ENCODE peak calls at places on chromosome 21, in nine cellular contexts. N is IMR-90, P is cardiac fibroblast, I is choroid plexus epithelial cell, L is MM.1S, B is lower lobe of right lung, C is right atrium auricular region, T is spleen, R is tibial nerve. X is an unnamed sample.

GRCh38 chr21:20451051-20451450 is 547.2 kb upstream of the NCAM2 start:
- DNase-seq in N (no peak), P (no peak), I (peak), L (no peak), B (no peak), C (no peak), T (no peak), R (no peak), X (no peak)

GRCh38 chr21:42258885-42259407 is 40.0 kb downstream of the ABCG1 start:
- DNase-seq in N (no peak), P (no peak), I (no peak), L (no peak), B (no peak), C (no peak), T (no peak), R (no peak), X (no peak)

GRCh38 chr21:42721341-42721824 is 68.0 kb downstream of the PDE9A start:
- DNase-seq in N (no peak), P (peak), I (no peak), L (no peak), B (no peak), C (no peak), T (no peak), R (peak), X (no peak)

GRCh38 chr21:41369105-41369914 is 7.5 kb downstream of the MX2 start:
- DNase-seq in N (no peak), P (peak), I (peak), L (no peak), B (peak), C (no peak), T (peak), R (peak), X (peak)

GRCh38 chr21:42227909-42228708 is 9.2 kb downstream of the ABCG1 start:
- DNase-seq in N (peak), P (peak), I (peak), L (peak), B (peak), C (peak), T (peak), R (peak), X (peak)

GRCh38 chr21:27403011-27403410 is 436.1 kb upstream of the ADAMTS5 start:
- DNase-seq in N (no peak), P (no peak), I (no peak), L (no peak), B (no peak), C (no peak), T (no peak), R (no peak), X (no peak)

GRCh38 chr21:15592271-15592860 is 137.4 kb upstream of the USP25 start:
- DNase-seq in N (peak), P (peak), I (peak), L (peak), B (no peak), C (no peak), T (no peak), R (peak), X (peak)

GRCh38 chr21:44423941-44424607 is 31.2 kb upstream of the LRRC3 start:
- DNase-seq in N (no peak), P (no peak), I (no peak), L (no peak), B (no peak), C (no peak), T (peak), R (no peak), X (no peak)

GRCh38 chr21:46661211-46661625 is 25.7 kb downstream of the PRMT2 start:
- DNase-seq in N (peak), P (peak), I (peak), L (peak), B (peak), C (no peak), T (no peak), R (peak), X (peak)

GRCh38 chr21:42906222-42906621 is 13.1 kb downstream of the NDUFV3 start:
- DNase-seq in N (no peak), P (no peak), I (no peak), L (no peak), B (no peak), C (no peak), T (no peak), R (no peak), X (no peak)

GRCh38 chr21:44049606-44050005 is 37.5 kb downstream of the TRAPPC10 start:
- DNase-seq in N (no peak), P (no peak), I (peak), L (no peak), B (no peak), C (no peak), T (no peak), R (no peak), X (no peak)

DNA sequence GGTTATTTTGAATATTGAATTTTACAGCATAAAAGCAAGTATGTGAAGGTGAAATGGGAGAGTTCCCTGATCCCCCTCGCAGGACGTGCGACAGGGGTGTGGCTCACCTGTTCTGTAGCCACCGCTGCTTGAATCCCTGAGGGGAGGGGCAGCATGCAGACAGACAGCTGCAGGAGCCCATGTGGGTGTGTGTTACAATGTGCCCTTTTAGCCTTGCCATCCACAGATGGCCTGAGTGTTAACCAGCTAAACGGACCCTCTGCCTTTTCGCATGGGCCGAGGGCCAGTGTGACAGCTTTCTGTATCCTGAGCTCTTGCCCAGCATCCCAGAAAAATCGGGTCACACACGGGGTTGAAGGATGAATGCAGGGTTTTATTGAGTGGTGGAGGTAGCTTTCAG is 43.3 kb downstream of the JAM2 start:
- DNase-seq in N (no peak), P (no peak), I (no peak), L (no peak), B (no peak), C (no peak), T (no peak), R (no peak), X (no peak)
- H3K4me3 ChIP-seq in N (no peak), P (no peak), I (no peak), L (no peak), B (no peak), C (no peak), T (no peak), R (no peak), X (no peak)

GRCh38 chr21:33541105-33541711 is 709 bp downstream of the GART start:
- DNase-seq in N (peak), P (peak), I (peak), L (peak), B (no peak), C (no peak), T (no peak), R (no peak), X (peak)

GRCh38 chr21:33542640-33543504 is at the start of gene SON:
- DNase-seq in N (peak), P (peak), I (peak), L (peak), B (peak), C (peak), T (peak), R (peak), X (peak)

GRCh38 chr21:33543505-33544129 is 779 bp downstream of the SON start:
- DNase-seq in N (no peak), P (no peak), I (no peak), L (no peak), B (peak), C (no peak), T (peak), R (no peak), X (peak)

GRCh38 chr21:33540711-33541104 is 1.2 kb downstream of the GART start:
- DNase-seq in N (no peak), P (no peak), I (no peak), L (peak), B (no peak), C (no peak), T (no peak), R (no peak), X (peak)

GRCh38 chr21:33541756-33542639 is at the start of gene GART:
- DNase-seq in N (peak), P (peak), I (peak), L (peak), B (peak), C (peak), T (peak), R (peak), X (peak)
- H3K4me3 ChIP-seq in N (peak), P (peak), I (peak), L (peak), B (peak), C (peak), T (peak), R (peak), X (peak)

DNA sequence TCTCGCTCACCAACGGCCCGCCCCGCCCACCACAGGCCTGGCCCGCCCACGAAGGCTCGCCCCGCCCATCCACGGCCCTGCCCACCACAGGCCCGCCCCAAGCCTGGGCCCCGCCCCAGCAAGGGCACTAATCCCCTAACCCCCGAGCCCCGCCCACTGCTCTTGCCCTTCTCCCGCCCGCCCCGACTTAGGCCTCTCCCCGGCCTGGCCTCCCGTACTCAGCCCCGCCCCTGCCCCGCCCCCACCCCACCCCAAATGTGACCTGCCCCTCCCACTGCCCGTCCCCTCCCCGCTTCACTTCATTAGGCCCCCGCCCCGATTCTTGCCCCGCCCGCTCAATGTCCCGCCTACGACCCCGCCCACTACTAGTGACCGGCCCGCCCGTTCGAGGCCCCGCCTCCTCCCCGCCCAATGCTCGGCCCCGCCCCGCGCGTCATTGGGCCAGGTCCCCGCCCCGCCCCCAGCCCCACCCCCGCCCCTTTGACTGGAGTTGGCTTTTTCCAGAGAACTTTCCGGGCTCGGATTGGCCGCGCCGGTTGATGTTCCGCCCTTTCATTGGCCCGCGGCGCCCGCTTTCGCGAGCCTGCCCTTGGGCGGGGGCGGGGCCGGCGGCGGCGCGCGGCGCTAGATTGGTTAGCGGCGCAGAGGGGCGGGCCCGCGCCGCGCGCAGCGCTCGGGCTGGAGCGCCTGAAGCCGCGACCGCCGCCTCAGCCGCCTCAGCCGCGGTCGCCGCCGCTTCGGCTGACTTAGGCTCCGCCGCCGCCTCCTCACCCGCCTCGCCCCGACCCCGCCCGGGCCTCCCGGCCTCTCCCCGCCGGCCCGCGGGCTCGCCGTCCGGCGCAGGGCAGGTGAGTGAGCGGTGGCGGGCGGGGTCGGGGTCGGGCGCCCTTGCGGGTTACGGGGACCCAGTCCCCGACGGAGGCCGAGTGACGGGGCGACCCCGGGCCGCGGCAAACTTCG is at the start of gene PCBP3:
- DNase-seq in N (peak), P (peak), I (peak), L (peak), B (peak), C (peak), T (peak), R (peak), X (peak)
- H3K4me3 ChIP-seq in N (peak), P (peak), I (peak), L (peak), B (peak), C (peak), T (peak), R (peak), X (peak)

GRCh38 chr21:28439852-28440251 is 552.8 kb downstream of the LTN1 start:
- DNase-seq in N (peak), P (no peak), I (no peak), L (no peak), B (no peak), C (no peak), T (no peak), R (no peak), X (no peak)
- H3K4me3 ChIP-seq in N (no peak), P (no peak), I (no peak), L (no peak), B (no peak), C (no peak), T (no peak), R (no peak), X (no peak)

DNA sequence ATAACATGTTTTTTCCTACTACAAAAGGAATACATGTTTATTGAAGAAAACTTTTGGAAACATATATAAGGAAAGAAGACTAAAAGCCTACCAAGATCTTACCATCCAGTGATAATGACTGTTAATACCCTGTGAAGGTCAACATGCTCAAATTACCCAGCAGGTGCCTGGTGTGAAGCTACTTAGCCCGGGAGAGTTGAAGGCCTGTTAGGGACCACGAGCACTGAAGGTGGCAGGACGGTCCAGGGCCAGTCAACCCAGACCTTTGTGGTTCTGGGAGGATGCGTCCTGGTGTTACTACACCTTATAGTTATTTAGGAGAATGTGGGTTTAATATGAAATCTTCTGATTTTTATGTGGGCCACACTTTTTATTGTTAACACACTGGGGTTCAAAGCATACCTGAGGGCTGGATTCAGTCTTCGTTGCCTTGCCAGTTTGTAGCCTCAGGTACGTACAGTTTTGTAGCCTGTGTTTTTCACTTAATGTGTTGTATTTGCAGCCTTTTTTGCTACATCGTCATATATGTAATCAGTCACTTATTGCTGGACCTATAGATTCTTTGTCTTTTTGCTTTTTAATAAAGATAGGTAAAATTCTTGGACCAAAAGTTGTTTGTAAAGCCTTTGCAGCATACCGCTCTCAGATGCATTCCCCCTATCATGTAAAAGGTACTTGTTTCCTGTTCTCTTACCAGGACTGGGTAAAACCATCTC is 9.8 kb downstream of the ITSN1 start:
- DNase-seq in N (no peak), P (no peak), I (no peak), L (no peak), B (no peak), C (no peak), T (no peak), R (no peak), X (no peak)
- H3K4me3 ChIP-seq in N (no peak), P (no peak), I (no peak), L (no peak), B (no peak), C (no peak), T (no peak), R (no peak), X (no peak)

GRCh38 chr21:37206531-37206930 is 60.6 kb downstream of the VPS26C start:
- DNase-seq in N (no peak), P (no peak), I (no peak), L (no peak), B (no peak), C (no peak), T (no peak), R (no peak), X (no peak)
- H3K4me3 ChIP-seq in N (no peak), P (no peak), I (no peak), L (no peak), B (no peak), C (no peak), T (no peak), R (no peak), X (no peak)

GRCh38 chr21:36554411-36555157 is 74.7 kb upstream of the CLDN14 start:
- DNase-seq in N (no peak), P (no peak), I (no peak), L (no peak), B (no peak), C (no peak), T (no peak), R (no peak), X (no peak)

GRCh38 chr21:36560933-36561575 is 81.1 kb upstream of the CLDN14 start:
- DNase-seq in N (no peak), P (no peak), I (no peak), L (no peak), B (no peak), C (peak), T (no peak), R (no peak), X (no peak)

GRCh38 chr21:36553406-36553805 is 73.5 kb upstream of the CLDN14 start:
- DNase-seq in N (no peak), P (no peak), I (no peak), L (no peak), B (no peak), C (peak), T (no peak), R (no peak), X (no peak)

GRCh38 chr21:36555199-36555598 is 75.3 kb upstream of the CLDN14 start:
- DNase-seq in N (no peak), P (no peak), I (no peak), L (no peak), B (no peak), C (no peak), T (no peak), R (no peak), X (no peak)

DNA sequence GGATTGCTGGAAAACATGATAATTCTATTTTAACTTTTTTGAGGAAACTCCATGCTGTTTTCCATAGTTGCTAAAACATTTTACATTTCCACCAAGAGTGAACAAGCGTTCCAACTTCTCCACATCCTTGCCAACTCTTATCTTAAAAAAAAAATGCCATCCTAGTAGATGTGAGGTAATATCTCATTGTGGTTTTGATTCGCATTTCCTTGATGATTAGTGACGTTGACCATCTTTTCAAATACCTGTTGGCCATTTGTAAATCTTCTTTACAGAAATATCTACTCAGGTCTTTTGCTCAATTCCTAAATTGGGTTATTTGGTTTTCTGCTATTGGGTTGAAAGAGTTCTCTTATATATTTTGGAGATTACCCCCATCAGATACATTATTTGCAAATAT is 77.4 kb upstream of the CLDN14 start:
- DNase-seq in N (no peak), P (peak), I (no peak), L (no peak), B (no peak), C (no peak), T (no peak), R (no peak), X (no peak)
- H3K4me3 ChIP-seq in N (no peak), P (no peak), I (no peak), L (no peak), B (no peak), C (no peak), T (no peak), R (no peak), X (no peak)

X was measured in OCI-LY7.